ENCODE peak calls at places on chromosomes 3 and 15, in four cellular contexts. I is HepG2, K is HCT116, N is K562. X is an unnamed sample.

GRCh38 chr3:150408232-150409124 is at the start of gene TSC22D2:
- DNase-seq in I (peak; percentile 80), K (peak; percentile 79), N (peak; percentile 94), X (no peak)

GRCh38 chr15:36415643-36416042 is 163.8 kb upstream of the CDIN1 start:
- DNase-seq in I (no peak), K (no peak), N (no peak), X (no peak)

GRCh38 chr3:187136936-187137335 is 2.4 kb downstream of the RPL39L start:
- DNase-seq in I (no peak), K (peak; percentile 40), N (no peak), X (no peak)

GRCh38 chr3:190676477-190676876 is 162.6 kb downstream of the IL1RAP start:
- DNase-seq in I (no peak), K (no peak), N (no peak), X (no peak)

GRCh38 chr15:58398053-58398452 is 33.7 kb upstream of the LIPC start:
- DNase-seq in I (no peak), K (no peak), N (no peak), X (no peak)

GRCh38 chr15:64034519-64034918 is 11.8 kb downstream of the DAPK2 start:
- DNase-seq in I (no peak), K (no peak), N (no peak), X (no peak)

GRCh38 chr15:38042707-38043445 is 108.4 kb downstream of the TMCO5A start:
- DNase-seq in I (no peak), K (no peak), N (no peak), X (no peak)

GRCh38 chr15:66004618-66005262 is 135.4 kb downstream of the RAB11A start:
- DNase-seq in I (peak; percentile 12), K (no peak), N (peak; percentile 62), X (no peak)

GRCh38 chr3:64238971-64239667 is 13.9 kb upstream of the PRICKLE2 start:
- DNase-seq in I (peak; percentile 16), K (no peak), N (no peak), X (peak; percentile 67)

GRCh38 chr3:196356556-196356955 is 18.4 kb upstream of the TM4SF19 start:
- DNase-seq in I (no peak), K (no peak), N (no peak), X (no peak)

GRCh38 chr3:120561251-120562045 is 34.7 kb upstream of the NDUFB4 start:
- DNase-seq in I (peak; percentile 35), K (peak; percentile 56), N (peak; percentile 29), X (peak; percentile 80)

GRCh38 chr15:74901612-74902063 is 5.0 kb downstream of the FAM219B start:
- DNase-seq in I (peak; percentile 49), K (no peak), N (peak; percentile 82), X (peak; percentile 79)

GRCh38 chr3:45832691-45833090 is 9.2 kb downstream of the LZTFL1 start:
- DNase-seq in I (no peak), K (peak; percentile 21), N (peak; percentile 24), X (no peak)

GRCh38 chr15:65033659-65034269 is 4.3 kb upstream of the MTFMT start:
- DNase-seq in I (peak; percentile 63), K (peak; percentile 31), N (peak; percentile 49), X (no peak)

GRCh38 chr3:126127452-126127851 is 43.5 kb upstream of the SLC41A3 start:
- DNase-seq in I (no peak), K (no peak), N (no peak), X (no peak)

GRCh38 chr3:155161630-155162292 is 81.6 kb downstream of the MME start:
- DNase-seq in I (no peak), K (no peak), N (no peak), X (no peak)

GRCh38 chr3:151015762-151016161 is 43.2 kb upstream of the CLRN1 start:
- DNase-seq in I (no peak), K (no peak), N (no peak), X (no peak)

GRCh38 chr3:130843441-130843840 is 50.4 kb upstream of the ATP2C1 start:
- DNase-seq in I (no peak), K (no peak), N (no peak), X (no peak)

GRCh38 chr3:82978368-82978767 is 1216.9 kb upstream of the GBE1 start:
- DNase-seq in I (no peak), K (no peak), N (no peak), X (no peak)

GRCh38 chr15:55218068-55218467 is 21.3 kb upstream of the RSL24D1 start:
- DNase-seq in I (no peak), K (no peak), N (no peak), X (no peak)

GRCh38 chr15:100520132-100520921 is 8.4 kb downstream of the CERS3 start:
- DNase-seq in I (no peak), K (no peak), N (no peak), X (no peak)

GRCh38 chr3:36650271-36650671 is 114.1 kb downstream of the DCLK3 start:
- DNase-seq in I (no peak), K (no peak), N (no peak), X (no peak)

GRCh38 chr15:91625506-91625905 is 228.0 kb upstream of the SLCO3A1 start:
- DNase-seq in I (no peak), K (no peak), N (no peak), X (no peak)

GRCh38 chr3:3799173-3800075 is at the start of gene LRRN1:
- DNase-seq in I (no peak), K (no peak), N (no peak), X (peak; percentile 88)

GRCh38 chr3:58591496-58592133 is 14.4 kb upstream of the FAM107A start:
- DNase-seq in I (no peak), K (no peak), N (no peak), X (no peak)

GRCh38 chr3:33652736-33653135 is 65.3 kb downstream of the CLASP2 start:
- DNase-seq in I (no peak), K (no peak), N (no peak), X (no peak)

GRCh38 chr15:79209690-79210089 is 72.8 kb upstream of the ANKRD34C start:
- DNase-seq in I (no peak), K (no peak), N (peak; percentile 27), X (peak; percentile 81)

GRCh38 chr15:96207377-96208006 is 123.0 kb upstream of the NR2F2 start:
- DNase-seq in I (no peak), K (no peak), N (no peak), X (no peak)

GRCh38 chr15:101031203-101031602 is 112.0 kb downstream of the LRRK1 start:
- DNase-seq in I (no peak), K (no peak), N (no peak), X (peak; percentile 32)

GRCh38 chr3:138824114-138824506 is 10.6 kb downstream of the PIK3CB start:
- DNase-seq in I (no peak), K (no peak), N (peak; percentile 11), X (no peak)

GRCh38 chr3:55243686-55244085 is 243.4 kb downstream of the WNT5A start:
- DNase-seq in I (no peak), K (no peak), N (no peak), X (no peak)

GRCh38 chr3:51942603-51943450 is 664 bp downstream of the PARP3 start:
- DNase-seq in I (peak; percentile 67), K (peak; percentile 26), N (peak; percentile 37), X (no peak)

GRCh38 chr15:88572030-88572333 is 25.5 kb upstream of the DET1 start:
- DNase-seq in I (no peak), K (no peak), N (no peak), X (no peak)

GRCh38 chr15:65525622-65526021 is 4.6 kb upstream of the HACD3 start:
- DNase-seq in I (no peak), K (no peak), N (no peak), X (no peak)

GRCh38 chr3:161420746-161421145 is 49.4 kb upstream of the SPTSSB start:
- DNase-seq in I (peak; percentile 94), K (no peak), N (no peak), X (no peak)

GRCh38 chr3:96619475-96619874 is 194.9 kb upstream of the EPHA6 start:
- DNase-seq in I (no peak), K (no peak), N (no peak), X (no peak)

GRCh38 chr3:157618075-157618760 is 115.0 kb upstream of the VEPH1 start:
- DNase-seq in I (peak; percentile 41), K (peak; percentile 61), N (peak; percentile 57), X (no peak)

GRCh38 chr15:69643476-69643875 is 190.9 kb downstream of the RPLP1 start:
- DNase-seq in I (no peak), K (no peak), N (no peak), X (no peak)

GRCh38 chr15:59583088-59583487 is 28.5 kb upstream of the GCNT3 start:
- DNase-seq in I (no peak), K (no peak), N (no peak), X (no peak)

GRCh38 chr3:7086417-7086816 is 225.5 kb downstream of the GRM7 start:
- DNase-seq in I (no peak), K (no peak), N (no peak), X (no peak)
- TF ChIP-seq FOSL1 in I (no peak), K (no peak), N (no peak), X (no peak)

DNA sequence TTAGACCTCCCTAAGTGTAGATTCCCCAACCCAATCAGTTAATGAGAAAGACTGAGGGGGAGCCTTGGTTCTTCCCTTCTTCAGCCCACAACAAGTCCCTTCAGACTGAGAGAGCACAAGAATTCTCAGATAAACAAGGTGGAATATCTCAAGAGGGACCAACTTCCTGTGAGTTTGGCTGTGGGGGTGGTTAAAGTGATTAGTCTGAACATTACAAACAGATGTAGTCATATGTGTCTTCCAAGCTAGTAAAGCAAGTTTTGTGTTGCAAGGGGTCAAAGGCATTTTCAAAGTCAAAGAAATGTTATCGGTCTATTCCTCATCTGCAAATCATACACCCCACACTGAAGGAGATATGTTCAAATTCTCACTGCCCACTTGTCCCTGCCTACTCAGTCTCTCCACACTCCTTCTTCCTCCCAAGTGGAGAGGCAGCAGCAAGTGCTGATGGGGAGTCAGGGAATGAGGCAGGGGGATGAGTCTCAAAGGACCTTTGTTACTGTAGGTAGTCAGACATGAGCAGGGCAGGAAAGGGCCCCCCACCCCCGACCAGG is 242.6 kb downstream of the FAM43A start:
- DNase-seq in I (no peak), K (no peak), N (no peak), X (no peak)
- TF ChIP-seq FOSL1 in I (no peak), K (no peak), N (no peak), X (no peak)

DNA sequence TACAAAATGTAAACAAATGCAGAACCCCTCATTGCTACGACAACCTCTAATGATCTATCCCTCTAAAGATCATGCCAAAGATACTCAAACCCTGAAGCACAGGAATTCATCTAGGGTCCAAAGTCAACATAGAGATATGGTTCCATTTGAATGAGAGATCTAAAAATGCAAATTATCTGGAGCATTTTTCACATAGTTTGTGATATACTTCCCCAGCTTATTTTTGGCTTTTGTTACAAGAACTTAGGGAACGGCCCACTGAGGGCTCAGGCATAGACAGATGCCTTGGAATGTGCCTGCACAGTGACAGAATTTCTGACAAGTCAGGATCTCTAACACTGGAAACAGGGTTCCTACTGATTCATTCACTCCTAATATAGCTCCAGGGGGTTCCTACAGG is 258.9 kb upstream of the THBS1 start:
- DNase-seq in I (no peak), K (no peak), N (no peak), X (no peak)
- TF ChIP-seq FOSL1 in I (no peak), K (no peak), N (no peak), X (no peak)

DNA sequence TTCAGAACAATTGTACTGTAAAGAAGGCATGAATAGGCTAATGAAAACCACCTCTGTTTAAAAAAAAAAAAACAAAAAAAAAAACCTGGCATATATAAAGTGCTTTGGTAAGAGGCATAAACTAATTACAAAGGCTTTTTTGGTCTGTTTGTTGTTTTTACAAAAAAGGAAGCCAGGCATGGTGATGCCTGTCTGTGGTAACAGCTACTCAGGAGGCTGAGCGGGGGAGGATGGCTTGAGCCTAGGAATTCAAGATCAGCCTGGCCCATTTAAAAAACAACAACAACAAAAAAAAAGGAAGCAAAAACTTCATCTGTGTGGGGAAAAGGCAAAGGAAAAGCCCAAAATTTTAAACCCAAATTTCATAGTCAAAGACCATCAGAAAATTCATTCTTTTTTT is 47.0 kb downstream of the OSBPL10 start:
- DNase-seq in I (no peak), K (no peak), N (no peak), X (no peak)
- TF ChIP-seq FOSL1 in I (no peak), K (no peak), N (no peak), X (no peak)